ENCODE peak calls at places on chromosomes 7 and 10, in eight cellular contexts. O is heart left ventricle; N is brain microvascular endothelial cell; A is tibial artery; D is pancreas; P is uterus; J is CD8-positive, alpha-beta T cell; E is lung. H is an unnamed sample.
A peak's percentile ranks its signal among the peaks of the same experiment; 100 is the strongest.

GRCh38 chr10:58998924-58999713 is 177.3 kb upstream of the PHYHIPL start:
- DNase-seq in O (peak; percentile 78), P (peak; percentile 70), J (no peak), D (no peak), E (no peak), A (peak; percentile 94), N (no peak), H (peak; percentile 93)

GRCh38 chr7:140904081-140904480 is 20.6 kb downstream of the BRAF start:
- DNase-seq in J (no peak), D (no peak), P (no peak), O (no peak), E (no peak), N (peak; percentile 16), A (no peak), H (no peak)

GRCh38 chr7:140342732-140343514 is 55.4 kb downstream of the SLC37A3 start:
- DNase-seq in O (peak; percentile 51), D (no peak), J (no peak), A (no peak), N (peak; percentile 33), P (no peak), E (peak; percentile 35), H (peak; percentile 51)

GRCh38 chr10:69438531-69439349 is 12.5 kb upstream of the TSPAN15 start:
- DNase-seq in D (no peak), P (no peak), A (no peak), J (no peak), N (peak; percentile 14), E (no peak), O (no peak), H (no peak)

GRCh38 chr7:150994838-150995510 is 4.2 kb downstream of the NOS3 start:
- DNase-seq in J (no peak), O (no peak), E (no peak), A (no peak), D (no peak), N (no peak), P (no peak), H (no peak)

GRCh38 chr7:142802301-142802700 is 31.5 kb downstream of the PRSS2 start:
- DNase-seq in P (no peak), N (no peak), D (no peak), O (no peak), E (no peak), A (no peak), J (no peak), H (no peak)

GRCh38 chr7:151245360-151246160 is 2.9 kb downstream of the SMARCD3 start:
- DNase-seq in O (no peak), D (peak; percentile 80), A (no peak), N (no peak), E (no peak), J (peak; percentile 77), P (peak; percentile 55), H (no peak)

GRCh38 chr10:122143238-122143841 is 127.8 kb upstream of the BTBD16 start:
- DNase-seq in J (no peak), N (no peak), O (no peak), E (no peak), P (no peak), D (no peak), A (no peak), H (peak; percentile 78)

GRCh38 chr7:45919231-45919825 is 1.7 kb downstream of the IGFBP3 start:
- DNase-seq in A (no peak), O (no peak), P (no peak), N (no peak), J (no peak), D (no peak), E (no peak), H (no peak)

GRCh38 chr7:106313966-106314365 is 29.2 kb upstream of the NAMPT start:
- DNase-seq in P (no peak), D (no peak), O (no peak), N (no peak), A (no peak), E (no peak), J (no peak), H (no peak)

GRCh38 chr10:104396581-104396980 is 42.9 kb downstream of the CFAP58 start:
- DNase-seq in P (no peak), E (no peak), A (no peak), N (no peak), D (no peak), J (no peak), O (no peak), H (no peak)

GRCh38 chr7:2689343-2689847 is 1.4 kb downstream of the AMZ1 start:
- DNase-seq in A (no peak), J (no peak), O (no peak), E (no peak), N (no peak), D (no peak), P (no peak), H (no peak)
- H3K4me3 ChIP-seq in A (peak overlapping the region; percentile 39), J (no peak overlapping the region), O (no peak overlapping the region), E (no peak overlapping the region), N (no peak overlapping the region), D (no peak overlapping the region), P (no peak overlapping the region), H (no peak overlapping the region)

GRCh38 chr7:129311429-129311828 is 86.6 kb downstream of the AHCYL2 start:
- DNase-seq in J (no peak), P (no peak), N (no peak), D (no peak), A (no peak), O (no peak), E (no peak), H (no peak)

GRCh38 chr7:129308047-129308446 is 83.2 kb downstream of the AHCYL2 start:
- DNase-seq in E (no peak), J (no peak), O (peak; percentile 74), N (no peak), P (no peak), D (no peak), A (no peak), H (peak; percentile 70)

GRCh38 chr7:129315916-129316315 is 91.1 kb downstream of the AHCYL2 start:
- DNase-seq in N (no peak), O (peak; percentile 55), E (no peak), J (no peak), P (no peak), D (no peak), A (no peak), H (no peak)

GRCh38 chr7:129317450-129317849 is 92.6 kb downstream of the AHCYL2 start:
- DNase-seq in D (no peak), P (no peak), J (no peak), N (no peak), O (no peak), E (no peak), A (no peak), H (no peak)

GRCh38 chr7:129313282-129313681 is 88.5 kb downstream of the AHCYL2 start:
- DNase-seq in A (no peak), E (no peak), O (no peak), J (no peak), P (no peak), D (no peak), N (no peak), H (no peak)
- H3K27ac ChIP-seq in A (no peak overlapping the region), E (no peak overlapping the region), O (no peak overlapping the region), J (no peak overlapping the region), P (no peak overlapping the region), D (no peak overlapping the region), N (no peak overlapping the region), H (no peak overlapping the region)

GRCh38 chr10:113151178-113151577 is 201.1 kb downstream of the TCF7L2 start:
- DNase-seq in D (no peak), N (no peak), O (no peak), E (no peak), J (no peak), A (no peak), P (no peak), H (no peak)
- H3K36me3 ChIP-seq in D (peaks cover 59% of the 10 kb centered on the region), N (peaks cover 46% of the 10 kb centered on the region), O (peaks cover 99% of the 10 kb centered on the region), E (peaks cover 18% of the 10 kb centered on the region), J (peaks cover 5% of the 10 kb centered on the region), A (peaks cover 53% of the 10 kb centered on the region), P (no peaks in the 10 kb centered on the region), H (peaks cover 86% of the 10 kb centered on the region)

GRCh38 chr10:77715536-77715935 is 77.9 kb upstream of the KCNMA1 start:
- DNase-seq in D (no peak), P (no peak), N (no peak), A (no peak), O (no peak), J (no peak), E (no peak), H (no peak)

GRCh38 chr10:77716943-77717735 is 79.5 kb upstream of the KCNMA1 start:
- DNase-seq in N (no peak), D (no peak), O (no peak), E (no peak), P (no peak), A (no peak), J (no peak), H (no peak)

GRCh38 chr10:77712207-77712606 is 74.6 kb upstream of the KCNMA1 start:
- DNase-seq in D (no peak), J (no peak), N (no peak), O (no peak), E (no peak), P (no peak), A (no peak), H (no peak)

GRCh38 chr10:77713506-77714280 is 76.1 kb upstream of the KCNMA1 start:
- DNase-seq in A (no peak), J (no peak), O (no peak), P (no peak), N (no peak), D (no peak), E (no peak), H (no peak)

DNA sequence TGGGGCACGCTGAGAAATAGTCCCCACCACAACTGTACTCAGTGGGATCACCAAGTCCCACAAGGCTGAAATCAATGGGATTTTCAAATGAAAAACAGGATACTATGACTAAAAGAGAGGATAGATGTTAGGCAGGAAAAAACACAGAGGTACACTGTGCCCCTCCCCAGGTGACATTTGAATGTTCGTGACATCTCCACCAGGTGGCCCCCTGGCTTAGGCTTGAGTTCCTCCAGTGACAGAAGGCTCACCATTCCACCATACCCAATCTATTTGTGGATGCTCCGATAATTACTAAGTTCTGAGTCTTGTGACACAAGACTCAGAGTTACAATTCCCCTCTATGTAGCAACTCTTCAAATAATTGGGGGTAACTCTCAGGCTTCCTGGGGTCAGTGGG is 77.5 kb upstream of the KCNMA1 start:
- DNase-seq in O (no peak), J (no peak), A (no peak), E (no peak), D (no peak), P (no peak), N (no peak), H (no peak)
- H3K4me3 ChIP-seq in O (no peak overlapping the region), J (no peak overlapping the region), A (no peak overlapping the region), E (no peak overlapping the region), D (no peak overlapping the region), P (no peak overlapping the region), N (no peak overlapping the region), H (no peak overlapping the region)

DNA sequence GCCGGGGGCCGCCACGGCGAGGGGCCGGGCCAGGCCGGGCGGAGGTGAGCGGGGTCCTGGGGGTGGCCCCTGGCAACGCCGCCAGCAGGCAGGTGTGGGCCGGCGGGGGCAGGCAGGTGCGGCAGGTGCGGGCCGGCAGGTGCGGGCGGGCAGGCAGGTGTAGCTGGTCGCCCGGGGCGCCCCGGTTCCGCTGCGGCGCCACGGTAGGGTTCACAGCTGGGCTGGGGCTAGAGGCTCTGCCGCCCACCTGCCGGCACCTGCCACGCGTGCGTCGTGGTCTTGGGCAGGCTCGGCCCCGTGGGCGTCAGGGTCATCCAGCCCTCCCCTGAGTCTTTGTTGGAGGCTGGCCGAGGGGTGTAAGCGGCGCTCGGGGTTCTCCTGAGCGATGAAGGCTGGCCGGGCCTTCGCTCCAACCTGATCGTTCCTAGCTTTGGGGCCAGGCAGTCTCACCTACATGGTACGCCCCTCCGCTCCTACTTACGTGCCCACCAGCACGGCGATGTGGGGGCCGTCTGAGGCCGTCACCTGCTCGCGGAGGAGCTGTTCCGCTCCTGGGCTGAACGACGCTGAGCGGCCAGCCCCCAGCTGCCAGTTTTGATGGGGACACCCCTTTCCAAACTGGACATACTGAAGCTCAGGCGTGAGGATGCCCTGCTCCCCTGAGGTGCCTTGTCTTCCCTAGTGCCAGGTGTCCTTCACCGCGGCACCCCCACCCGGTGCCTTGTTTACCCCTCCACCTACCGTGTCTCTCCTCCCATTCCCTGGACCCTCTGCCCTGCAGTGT is 493 bp downstream of the ZMIZ2 start:
- DNase-seq in A (no peak), N (no peak), J (peak; percentile 30), E (no peak), O (no peak), D (no peak), P (no peak), H (no peak)
- H3K27ac ChIP-seq in A (peak overlapping the region; percentile 83), N (peak overlapping the region; percentile 36), J (peak overlapping the region; percentile 50), E (peak overlapping the region; percentile 86), O (no peak overlapping the region), D (peak overlapping the region; percentile 52), P (peak overlapping the region; percentile 99), H (peak overlapping the region; percentile 96)

H was measured in right lobe of liver.